ENCODE peak calls at places on chromosomes 2 and 18, in ten cellular contexts. One of them, this sample, is unnamed.

GRCh38 chr2:1930956-1931914 is 186.9 kb upstream of the PXDN start:
- DNase-seq in iPS-NIHi11: no peak
- DNase-seq in stimulated activated naive B cell treated with anti-CD40 and anti-IgM and Interleukin-4, amounts not matched to agents 10 μg/mL and 1 μg/mL and 100 μg/mL, for 72 hours: no peak
- DNase-seq in tibial nerve: no peak
- DNase-seq in mucosa of gallbladder: no peak
- DNase-seq in 8988T: no peak
- DNase-seq in activated CD4-positive, CD25-positive, alpha-beta regulatory T cell: no peak
- DNase-seq in CD8-positive, alpha-beta T cell: no peak
- DNase-seq in NCI-H345: no peak
- DNase-seq in esophagus squamous epithelium: no peak
- DNase-seq in this sample: no peak

GRCh38 chr2:196500686-196501431 is 138.7 kb upstream of the CCDC150 start:
- DNase-seq in 8988T: no peak
- DNase-seq in stimulated activated naive B cell treated with anti-CD40 and anti-IgM and Interleukin-4, amounts not matched to agents 10 μg/mL and 1 μg/mL and 100 μg/mL, for 72 hours: no peak
- DNase-seq in CD8-positive, alpha-beta T cell: no peak
- DNase-seq in activated CD4-positive, CD25-positive, alpha-beta regulatory T cell: no peak
- DNase-seq in iPS-NIHi11: peak; percentile 23
- DNase-seq in mucosa of gallbladder: no peak
- DNase-seq in tibial nerve: no peak
- DNase-seq in esophagus squamous epithelium: no peak
- DNase-seq in NCI-H345: no peak
- DNase-seq in this sample: no peak

GRCh38 chr2:234478121-234478858 is 18.6 kb downstream of the ARL4C start:
- DNase-seq in stimulated activated naive B cell treated with anti-CD40 and anti-IgM and Interleukin-4, amounts not matched to agents 10 μg/mL and 1 μg/mL and 100 μg/mL, for 72 hours: no peak
- DNase-seq in tibial nerve: no peak
- DNase-seq in NCI-H345: no peak
- DNase-seq in 8988T: no peak
- DNase-seq in esophagus squamous epithelium: no peak
- DNase-seq in mucosa of gallbladder: no peak
- DNase-seq in iPS-NIHi11: no peak
- DNase-seq in CD8-positive, alpha-beta T cell: no peak
- DNase-seq in activated CD4-positive, CD25-positive, alpha-beta regulatory T cell: no peak
- DNase-seq in this sample: no peak

GRCh38 chr18:67379991-67380390 is 136.5 kb downstream of the DSEL start:
- DNase-seq in iPS-NIHi11: no peak
- DNase-seq in 8988T: no peak
- DNase-seq in esophagus squamous epithelium: no peak
- DNase-seq in CD8-positive, alpha-beta T cell: no peak
- DNase-seq in NCI-H345: no peak
- DNase-seq in activated CD4-positive, CD25-positive, alpha-beta regulatory T cell: no peak
- DNase-seq in mucosa of gallbladder: no peak
- DNase-seq in stimulated activated naive B cell treated with anti-CD40 and anti-IgM and Interleukin-4, amounts not matched to agents 10 μg/mL and 1 μg/mL and 100 μg/mL, for 72 hours: no peak
- DNase-seq in tibial nerve: no peak
- DNase-seq in this sample: no peak

GRCh38 chr2:59308108-59308507 is 1067.0 kb upstream of the FANCL start:
- DNase-seq in activated CD4-positive, CD25-positive, alpha-beta regulatory T cell: no peak
- DNase-seq in stimulated activated naive B cell treated with anti-CD40 and anti-IgM and Interleukin-4, amounts not matched to agents 10 μg/mL and 1 μg/mL and 100 μg/mL, for 72 hours: no peak
- DNase-seq in NCI-H345: no peak
- DNase-seq in esophagus squamous epithelium: no peak
- DNase-seq in tibial nerve: no peak
- DNase-seq in CD8-positive, alpha-beta T cell: no peak
- DNase-seq in iPS-NIHi11: no peak
- DNase-seq in mucosa of gallbladder: no peak
- DNase-seq in 8988T: no peak
- DNase-seq in this sample: no peak

GRCh38 chr2:46499392-46499785 is 20.0 kb downstream of the TMEM247 start:
- DNase-seq in tibial nerve: no peak
- DNase-seq in stimulated activated naive B cell treated with anti-CD40 and anti-IgM and Interleukin-4, amounts not matched to agents 10 μg/mL and 1 μg/mL and 100 μg/mL, for 72 hours: no peak
- DNase-seq in esophagus squamous epithelium: no peak
- DNase-seq in NCI-H345: no peak
- DNase-seq in 8988T: no peak
- DNase-seq in CD8-positive, alpha-beta T cell: no peak
- DNase-seq in iPS-NIHi11: no peak
- DNase-seq in activated CD4-positive, CD25-positive, alpha-beta regulatory T cell: no peak
- DNase-seq in mucosa of gallbladder: no peak
- DNase-seq in this sample: no peak

GRCh38 chr2:44716131-44716530 is 225.4 kb upstream of the SIX3 start:
- DNase-seq in CD8-positive, alpha-beta T cell: no peak
- DNase-seq in 8988T: no peak
- DNase-seq in iPS-NIHi11: no peak
- DNase-seq in stimulated activated naive B cell treated with anti-CD40 and anti-IgM and Interleukin-4, amounts not matched to agents 10 μg/mL and 1 μg/mL and 100 μg/mL, for 72 hours: no peak
- DNase-seq in esophagus squamous epithelium: no peak
- DNase-seq in mucosa of gallbladder: no peak
- DNase-seq in NCI-H345: no peak
- DNase-seq in tibial nerve: no peak
- DNase-seq in activated CD4-positive, CD25-positive, alpha-beta regulatory T cell: no peak
- DNase-seq in this sample: no peak

GRCh38 chr2:112683550-112684414 is 37.0 kb upstream of the NT5DC4 start:
- DNase-seq in NCI-H345: no peak
- DNase-seq in activated CD4-positive, CD25-positive, alpha-beta regulatory T cell: no peak
- DNase-seq in esophagus squamous epithelium: no peak
- DNase-seq in iPS-NIHi11: peak; percentile 33
- DNase-seq in stimulated activated naive B cell treated with anti-CD40 and anti-IgM and Interleukin-4, amounts not matched to agents 10 μg/mL and 1 μg/mL and 100 μg/mL, for 72 hours: no peak
- DNase-seq in mucosa of gallbladder: no peak
- DNase-seq in tibial nerve: no peak
- DNase-seq in 8988T: no peak
- DNase-seq in CD8-positive, alpha-beta T cell: no peak
- DNase-seq in this sample: no peak

GRCh38 chr2:55500025-55500424 is 19.5 kb upstream of the CFAP36 start:
- DNase-seq in stimulated activated naive B cell treated with anti-CD40 and anti-IgM and Interleukin-4, amounts not matched to agents 10 μg/mL and 1 μg/mL and 100 μg/mL, for 72 hours: no peak
- DNase-seq in activated CD4-positive, CD25-positive, alpha-beta regulatory T cell: no peak
- DNase-seq in mucosa of gallbladder: no peak
- DNase-seq in 8988T: no peak
- DNase-seq in NCI-H345: no peak
- DNase-seq in CD8-positive, alpha-beta T cell: no peak
- DNase-seq in esophagus squamous epithelium: no peak
- DNase-seq in tibial nerve: no peak
- DNase-seq in iPS-NIHi11: no peak
- DNase-seq in this sample: no peak

GRCh38 chr2:69731575-69731974 is 10.4 kb upstream of the ANXA4 start:
- DNase-seq in mucosa of gallbladder: no peak
- DNase-seq in stimulated activated naive B cell treated with anti-CD40 and anti-IgM and Interleukin-4, amounts not matched to agents 10 μg/mL and 1 μg/mL and 100 μg/mL, for 72 hours: no peak
- DNase-seq in tibial nerve: no peak
- DNase-seq in CD8-positive, alpha-beta T cell: no peak
- DNase-seq in activated CD4-positive, CD25-positive, alpha-beta regulatory T cell: no peak
- DNase-seq in NCI-H345: no peak
- DNase-seq in iPS-NIHi11: no peak
- DNase-seq in 8988T: no peak
- DNase-seq in esophagus squamous epithelium: no peak
- DNase-seq in this sample: no peak

GRCh38 chr2:42567806-42568429 is 514 bp upstream of the MTA3 start:
- DNase-seq in esophagus squamous epithelium: no peak
- DNase-seq in activated CD4-positive, CD25-positive, alpha-beta regulatory T cell: no peak
- DNase-seq in 8988T: peak; percentile 42
- DNase-seq in tibial nerve: peak; percentile 16
- DNase-seq in NCI-H345: peak; percentile 58
- DNase-seq in mucosa of gallbladder: no peak
- DNase-seq in CD8-positive, alpha-beta T cell: no peak
- DNase-seq in stimulated activated naive B cell treated with anti-CD40 and anti-IgM and Interleukin-4, amounts not matched to agents 10 μg/mL and 1 μg/mL and 100 μg/mL, for 72 hours: peak; percentile 23
- DNase-seq in iPS-NIHi11: peak; percentile 73
- DNase-seq in this sample: peak; percentile 66

GRCh38 chr18:457120-457519 is 43.4 kb downstream of the COLEC12 start:
- DNase-seq in CD8-positive, alpha-beta T cell: no peak
- DNase-seq in tibial nerve: peak; percentile 64
- DNase-seq in NCI-H345: no peak
- DNase-seq in 8988T: no peak
- DNase-seq in mucosa of gallbladder: peak; percentile 17
- DNase-seq in esophagus squamous epithelium: no peak
- DNase-seq in activated CD4-positive, CD25-positive, alpha-beta regulatory T cell: no peak
- DNase-seq in stimulated activated naive B cell treated with anti-CD40 and anti-IgM and Interleukin-4, amounts not matched to agents 10 μg/mL and 1 μg/mL and 100 μg/mL, for 72 hours: no peak
- DNase-seq in iPS-NIHi11: no peak
- DNase-seq in this sample: no peak

GRCh38 chr18:26335139-26335933 is 109.1 kb downstream of the TAF4B start:
- DNase-seq in tibial nerve: no peak
- DNase-seq in NCI-H345: no peak
- DNase-seq in CD8-positive, alpha-beta T cell: no peak
- DNase-seq in iPS-NIHi11: no peak
- DNase-seq in esophagus squamous epithelium: no peak
- DNase-seq in activated CD4-positive, CD25-positive, alpha-beta regulatory T cell: no peak
- DNase-seq in mucosa of gallbladder: no peak
- DNase-seq in stimulated activated naive B cell treated with anti-CD40 and anti-IgM and Interleukin-4, amounts not matched to agents 10 μg/mL and 1 μg/mL and 100 μg/mL, for 72 hours: no peak
- DNase-seq in 8988T: no peak
- DNase-seq in this sample: no peak

GRCh38 chr2:101121174-101121573 is 30.0 kb downstream of the TBC1D8 start:
- DNase-seq in CD8-positive, alpha-beta T cell: no peak
- DNase-seq in mucosa of gallbladder: no peak
- DNase-seq in stimulated activated naive B cell treated with anti-CD40 and anti-IgM and Interleukin-4, amounts not matched to agents 10 μg/mL and 1 μg/mL and 100 μg/mL, for 72 hours: no peak
- DNase-seq in 8988T: no peak
- DNase-seq in esophagus squamous epithelium: no peak
- DNase-seq in iPS-NIHi11: no peak
- DNase-seq in NCI-H345: no peak
- DNase-seq in activated CD4-positive, CD25-positive, alpha-beta regulatory T cell: no peak
- DNase-seq in tibial nerve: no peak
- DNase-seq in this sample: no peak